ENCODE peak calls at places on chromosomes 6 and 20, in six cellular contexts. One of them, this sample, is unnamed.

GRCh38 chr20:5172167-5172586 is 45.4 kb downstream of the CDS2 start:
- DNase-seq in lower lobe of right lung: no peak
- DNase-seq in CD4-positive, alpha-beta memory T cell: no peak
- DNase-seq in fibroblast of lung: no peak
- DNase-seq in tibial nerve: no peak
- DNase-seq in pancreas: no peak
- DNase-seq in this sample: no peak

GRCh38 chr6:164107297-164107995 is 692.9 kb downstream of the QKI start:
- DNase-seq in lower lobe of right lung: no peak
- DNase-seq in CD4-positive, alpha-beta memory T cell: no peak
- DNase-seq in fibroblast of lung: peak
- DNase-seq in tibial nerve: no peak
- DNase-seq in pancreas: no peak
- DNase-seq in this sample: no peak

GRCh38 chr6:27237089-27237723 is 10.3 kb upstream of the PRSS16 start:
- DNase-seq in lower lobe of right lung: no peak
- DNase-seq in CD4-positive, alpha-beta memory T cell: peak
- DNase-seq in fibroblast of lung: peak
- DNase-seq in tibial nerve: no peak
- DNase-seq in pancreas: no peak
- DNase-seq in this sample: peak

GRCh38 chr6:151010111-151010510 is 144.6 kb downstream of the MTHFD1L start:
- DNase-seq in lower lobe of right lung: no peak
- DNase-seq in CD4-positive, alpha-beta memory T cell: no peak
- DNase-seq in fibroblast of lung: no peak
- DNase-seq in tibial nerve: no peak
- DNase-seq in pancreas: no peak
- DNase-seq in this sample: no peak

GRCh38 chr20:6430381-6430780 is 307.6 kb upstream of the FERMT1 start:
- DNase-seq in lower lobe of right lung: no peak
- DNase-seq in CD4-positive, alpha-beta memory T cell: no peak
- DNase-seq in fibroblast of lung: no peak
- DNase-seq in tibial nerve: no peak
- DNase-seq in pancreas: no peak
- DNase-seq in this sample: no peak

GRCh38 chr6:391559-392440 is at the start of gene IRF4:
- DNase-seq in lower lobe of right lung: no peak
- DNase-seq in CD4-positive, alpha-beta memory T cell: no peak
- DNase-seq in fibroblast of lung: no peak
- DNase-seq in tibial nerve: no peak
- DNase-seq in pancreas: no peak
- DNase-seq in this sample: peak

GRCh38 chr6:159715168-159715567 is 12.1 kb upstream of the WTAP start:
- DNase-seq in lower lobe of right lung: no peak
- DNase-seq in CD4-positive, alpha-beta memory T cell: no peak
- DNase-seq in fibroblast of lung: no peak
- DNase-seq in tibial nerve: no peak
- DNase-seq in pancreas: no peak
- DNase-seq in this sample: no peak

GRCh38 chr6:54074591-54075195 is 36.5 kb upstream of the MLIP start:
- DNase-seq in lower lobe of right lung: no peak
- DNase-seq in CD4-positive, alpha-beta memory T cell: no peak
- DNase-seq in fibroblast of lung: no peak
- DNase-seq in tibial nerve: no peak
- DNase-seq in pancreas: no peak
- DNase-seq in this sample: peak

GRCh38 chr6:14074723-14075503 is 42.7 kb upstream of the CD83 start:
- DNase-seq in lower lobe of right lung: no peak
- DNase-seq in CD4-positive, alpha-beta memory T cell: peak
- DNase-seq in fibroblast of lung: peak
- DNase-seq in tibial nerve: no peak
- DNase-seq in pancreas: no peak
- DNase-seq in this sample: no peak

GRCh38 chr6:64227868-64228267 is 592.3 kb downstream of the PHF3 start:
- DNase-seq in lower lobe of right lung: no peak
- DNase-seq in CD4-positive, alpha-beta memory T cell: no peak
- DNase-seq in fibroblast of lung: peak
- DNase-seq in tibial nerve: no peak
- DNase-seq in pancreas: no peak
- DNase-seq in this sample: no peak

GRCh38 chr20:10433014-10433622 is 904 bp downstream of the MKKS start:
- DNase-seq in lower lobe of right lung: no peak
- DNase-seq in CD4-positive, alpha-beta memory T cell: no peak
- DNase-seq in fibroblast of lung: no peak
- DNase-seq in tibial nerve: no peak
- DNase-seq in pancreas: no peak
- DNase-seq in this sample: no peak

GRCh38 chr6:1604347-1604990 is 5.2 kb upstream of the FOXC1 start:
- DNase-seq in lower lobe of right lung: peak
- DNase-seq in CD4-positive, alpha-beta memory T cell: peak
- DNase-seq in fibroblast of lung: peak
- DNase-seq in tibial nerve: no peak
- DNase-seq in pancreas: peak
- DNase-seq in this sample: peak

GRCh38 chr6:16803294-16804006 is 42.2 kb upstream of the ATXN1 start:
- DNase-seq in lower lobe of right lung: no peak
- DNase-seq in CD4-positive, alpha-beta memory T cell: no peak
- DNase-seq in fibroblast of lung: peak
- DNase-seq in tibial nerve: no peak
- DNase-seq in pancreas: no peak
- DNase-seq in this sample: no peak

GRCh38 chr6:33613146-33613793 is 7.9 kb upstream of the ITPR3 start:
- DNase-seq in lower lobe of right lung: no peak
- DNase-seq in CD4-positive, alpha-beta memory T cell: no peak
- DNase-seq in fibroblast of lung: peak
- DNase-seq in tibial nerve: no peak
- DNase-seq in pancreas: no peak
- DNase-seq in this sample: peak

GRCh38 chr6:2959909-2960719 is 11.3 kb downstream of the SERPINB6 start:
- DNase-seq in lower lobe of right lung: no peak
- DNase-seq in CD4-positive, alpha-beta memory T cell: no peak
- DNase-seq in fibroblast of lung: peak
- DNase-seq in tibial nerve: no peak
- DNase-seq in pancreas: no peak
- DNase-seq in this sample: peak

GRCh38 chr20:10314198-10314597 is 95.6 kb downstream of the SNAP25 start:
- DNase-seq in lower lobe of right lung: no peak
- DNase-seq in CD4-positive, alpha-beta memory T cell: no peak
- DNase-seq in fibroblast of lung: peak
- DNase-seq in tibial nerve: no peak
- DNase-seq in pancreas: no peak
- DNase-seq in this sample: peak

GRCh38 chr20:1803216-1804128 is 91.7 kb upstream of the SIRPA start:
- DNase-seq in lower lobe of right lung: peak
- DNase-seq in CD4-positive, alpha-beta memory T cell: no peak
- DNase-seq in fibroblast of lung: peak
- DNase-seq in tibial nerve: no peak
- DNase-seq in pancreas: no peak
- DNase-seq in this sample: peak

GRCh38 chr6:3392930-3393575 is 63.8 kb downstream of the SLC22A23 start:
- DNase-seq in lower lobe of right lung: no peak
- DNase-seq in CD4-positive, alpha-beta memory T cell: no peak
- DNase-seq in fibroblast of lung: no peak
- DNase-seq in tibial nerve: no peak
- DNase-seq in pancreas: no peak
- DNase-seq in this sample: no peak

GRCh38 chr6:18422136-18422535 is 35.0 kb downstream of the RNF144B start:
- DNase-seq in lower lobe of right lung: no peak
- DNase-seq in CD4-positive, alpha-beta memory T cell: no peak
- DNase-seq in fibroblast of lung: no peak
- DNase-seq in tibial nerve: no peak
- DNase-seq in pancreas: no peak
- DNase-seq in this sample: no peak

GRCh38 chr20:52242237-52243230 is 51.0 kb upstream of the ZFP64 start:
- DNase-seq in lower lobe of right lung: no peak
- DNase-seq in CD4-positive, alpha-beta memory T cell: peak
- DNase-seq in fibroblast of lung: peak
- DNase-seq in tibial nerve: no peak
- DNase-seq in pancreas: no peak
- DNase-seq in this sample: no peak

GRCh38 chr6:30918675-30919074 is 4.6 kb downstream of the VARS2 start:
- DNase-seq in lower lobe of right lung: no peak
- DNase-seq in CD4-positive, alpha-beta memory T cell: no peak
- DNase-seq in fibroblast of lung: no peak
- DNase-seq in tibial nerve: no peak
- DNase-seq in pancreas: no peak
- DNase-seq in this sample: peak

GRCh38 chr6:42745083-42745637 is 743 bp downstream of the TBCC start:
- DNase-seq in lower lobe of right lung: peak
- DNase-seq in CD4-positive, alpha-beta memory T cell: peak
- DNase-seq in fibroblast of lung: peak
- DNase-seq in tibial nerve: no peak
- DNase-seq in pancreas: peak
- DNase-seq in this sample: peak

GRCh38 chr6:143457563-143458359 is 7.2 kb downstream of the PEX3 start:
- DNase-seq in lower lobe of right lung: no peak
- DNase-seq in CD4-positive, alpha-beta memory T cell: no peak
- DNase-seq in fibroblast of lung: peak
- DNase-seq in tibial nerve: no peak
- DNase-seq in pancreas: no peak
- DNase-seq in this sample: no peak

GRCh38 chr6:37207903-37208456 is 38.0 kb downstream of the PIM1 start:
- DNase-seq in lower lobe of right lung: peak
- DNase-seq in CD4-positive, alpha-beta memory T cell: peak
- DNase-seq in fibroblast of lung: peak
- DNase-seq in tibial nerve: peak
- DNase-seq in pancreas: peak
- DNase-seq in this sample: peak

DNA sequence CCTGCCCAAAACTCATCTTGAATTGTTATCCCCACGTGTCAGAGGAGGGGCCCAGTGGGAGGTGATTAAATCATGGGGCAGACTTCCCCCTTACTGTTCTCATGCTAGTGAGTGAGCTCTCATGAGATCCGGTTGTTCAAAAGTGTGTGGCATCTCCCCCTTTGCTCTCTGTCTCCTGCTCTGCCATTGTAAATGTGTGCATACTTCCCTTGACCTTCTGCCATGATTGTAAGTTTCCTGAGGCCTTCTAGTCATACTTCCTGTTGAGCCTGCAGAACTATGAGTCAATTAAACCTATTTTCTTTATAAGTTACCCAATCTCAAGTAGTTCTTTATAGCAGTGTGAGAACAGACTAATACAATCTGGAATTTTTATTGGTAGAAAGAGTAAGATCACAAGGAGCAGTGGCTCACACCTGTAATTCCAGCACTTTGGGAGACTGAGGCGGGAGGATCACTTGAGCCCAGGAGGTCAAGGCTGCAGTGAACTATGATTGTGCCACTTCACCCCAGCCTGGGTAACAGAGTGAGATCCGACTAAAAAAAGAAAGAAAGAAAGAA is 47.1 kb upstream of the SLC22A16 start:
- DNase-seq in lower lobe of right lung: no peak
- DNase-seq in CD4-positive, alpha-beta memory T cell: no peak
- DNase-seq in fibroblast of lung: no peak
- DNase-seq in tibial nerve: no peak
- DNase-seq in pancreas: no peak
- DNase-seq in this sample: no peak
- H3K27ac ChIP-seq in lower lobe of right lung: no peak
- H3K27ac ChIP-seq in CD4-positive, alpha-beta memory T cell: no peak
- H3K27ac ChIP-seq in fibroblast of lung: no peak
- H3K27ac ChIP-seq in tibial nerve: no peak
- H3K27ac ChIP-seq in pancreas: no peak
- H3K27ac ChIP-seq in this sample: no peak

GRCh38 chr6:156780962-156781705 is 4.0 kb downstream of the ARID1B start:
- DNase-seq in lower lobe of right lung: no peak
- DNase-seq in CD4-positive, alpha-beta memory T cell: no peak
- DNase-seq in fibroblast of lung: no peak
- DNase-seq in tibial nerve: no peak
- DNase-seq in pancreas: no peak
- DNase-seq in this sample: no peak

GRCh38 chr6:156782691-156783320 is 5.6 kb downstream of the ARID1B start:
- DNase-seq in lower lobe of right lung: no peak
- DNase-seq in CD4-positive, alpha-beta memory T cell: no peak
- DNase-seq in fibroblast of lung: no peak
- DNase-seq in tibial nerve: no peak
- DNase-seq in pancreas: no peak
- DNase-seq in this sample: no peak

GRCh38 chr6:156783958-156784357 is 6.8 kb downstream of the ARID1B start:
- DNase-seq in lower lobe of right lung: no peak
- DNase-seq in CD4-positive, alpha-beta memory T cell: no peak
- DNase-seq in fibroblast of lung: no peak
- DNase-seq in tibial nerve: no peak
- DNase-seq in pancreas: no peak
- DNase-seq in this sample: no peak

GRCh38 chr6:156780117-156780641 is 3.0 kb downstream of the ARID1B start:
- DNase-seq in lower lobe of right lung: no peak
- DNase-seq in CD4-positive, alpha-beta memory T cell: peak
- DNase-seq in fibroblast of lung: peak
- DNase-seq in tibial nerve: no peak
- DNase-seq in pancreas: no peak
- DNase-seq in this sample: peak

DNA sequence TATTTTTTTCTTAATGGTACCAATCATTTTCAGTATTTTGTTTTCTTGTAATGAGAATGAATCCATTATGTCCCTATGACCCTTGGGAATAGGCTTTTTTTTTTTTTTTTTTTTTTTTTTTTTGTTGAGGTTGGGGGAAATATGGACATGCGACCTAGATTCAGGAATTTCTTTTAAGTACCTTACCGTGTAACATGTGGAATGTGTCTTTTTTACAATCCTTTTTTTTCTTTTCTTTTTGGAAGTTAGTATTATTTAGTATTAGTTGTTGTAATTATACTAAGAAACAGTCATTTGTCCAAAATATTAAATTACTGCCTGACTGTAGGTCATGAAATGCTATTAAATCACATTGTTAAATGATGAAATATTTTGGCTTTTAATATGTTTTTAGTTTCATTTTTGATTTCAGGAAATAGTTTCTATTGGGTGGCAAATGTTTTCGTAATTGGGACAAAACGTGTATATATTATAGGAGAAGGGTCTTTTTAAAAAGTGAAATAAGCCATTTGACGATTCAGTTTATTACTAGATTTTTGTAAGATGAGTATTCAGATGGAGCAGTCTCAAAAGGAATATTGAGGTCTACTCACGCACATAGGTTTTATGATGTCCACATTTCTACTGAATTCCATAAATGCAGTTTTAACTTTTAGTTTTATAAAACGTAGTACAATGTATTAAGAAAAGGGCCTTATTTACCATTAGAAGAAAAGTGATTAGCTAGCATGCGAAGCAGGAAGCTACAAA is 4.9 kb downstream of the ARID1B start:
- DNase-seq in lower lobe of right lung: no peak
- DNase-seq in CD4-positive, alpha-beta memory T cell: peak
- DNase-seq in fibroblast of lung: peak
- DNase-seq in tibial nerve: no peak
- DNase-seq in pancreas: no peak
- DNase-seq in this sample: no peak
- H3K27ac ChIP-seq in lower lobe of right lung: peak
- H3K27ac ChIP-seq in CD4-positive, alpha-beta memory T cell: peak
- H3K27ac ChIP-seq in fibroblast of lung: peak
- H3K27ac ChIP-seq in tibial nerve: peak
- H3K27ac ChIP-seq in pancreas: no peak
- H3K27ac ChIP-seq in this sample: peak

GRCh38 chr6:101089640-101090039 is 208.5 kb upstream of the ASCC3 start:
- DNase-seq in lower lobe of right lung: no peak
- DNase-seq in CD4-positive, alpha-beta memory T cell: no peak
- DNase-seq in fibroblast of lung: no peak
- DNase-seq in tibial nerve: no peak
- DNase-seq in pancreas: no peak
- DNase-seq in this sample: no peak
- H3K27ac ChIP-seq in lower lobe of right lung: no peak
- H3K27ac ChIP-seq in CD4-positive, alpha-beta memory T cell: no peak
- H3K27ac ChIP-seq in fibroblast of lung: no peak
- H3K27ac ChIP-seq in tibial nerve: no peak
- H3K27ac ChIP-seq in pancreas: no peak
- H3K27ac ChIP-seq in this sample: no peak

GRCh38 chr20:43723194-43723593 is 3.6 kb downstream of the GTSF1L start:
- DNase-seq in lower lobe of right lung: no peak
- DNase-seq in CD4-positive, alpha-beta memory T cell: no peak
- DNase-seq in fibroblast of lung: peak
- DNase-seq in tibial nerve: no peak
- DNase-seq in pancreas: no peak
- DNase-seq in this sample: no peak
- H3K27ac ChIP-seq in lower lobe of right lung: no peak
- H3K27ac ChIP-seq in CD4-positive, alpha-beta memory T cell: no peak
- H3K27ac ChIP-seq in fibroblast of lung: no peak
- H3K27ac ChIP-seq in tibial nerve: no peak
- H3K27ac ChIP-seq in pancreas: no peak
- H3K27ac ChIP-seq in this sample: no peak